ENCODE peak calls at places on chromosomes 5 and 9, in ten cellular contexts. J is endothelial cell; B is hippocampal formation; W is osteocyte; Z is HTR-8/SVneo; M is AG10803; P is activated naive CD8-positive, alpha-beta T cell treated with anti-CD3 and anti-CD28 coated beads, Interleukin-2, amount 50 U/mL, for 24 hours; L is left ventricle myocardium inferior; F is naive thymus-derived CD8-positive, alpha-beta T cell; X is glutamatergic neuron. I is an unnamed sample.

GRCh38 chr5:134911285-134912215 is 6.6 kb downstream of the PCBD2 start:
- DNase-seq in F (no peak), W (no peak), X (no peak), Z (no peak), P (no peak), M (peak; percentile 27), L (no peak), J (no peak), B (no peak), I (no peak)

GRCh38 chr5:83414601-83415000 is 56.9 kb upstream of the VCAN start:
- DNase-seq in F (no peak), J (no peak), P (no peak), X (no peak), Z (no peak), M (peak; percentile 29), W (no peak), L (no peak), B (no peak), I (peak; percentile 16)

GRCh38 chr5:77322406-77322805 is 111.9 kb downstream of the PDE8B start:
- DNase-seq in B (no peak), L (no peak), F (no peak), W (no peak), P (no peak), X (no peak), Z (no peak), J (no peak), M (no peak), I (no peak)

GRCh38 chr9:88980732-88981336 is 10.4 kb upstream of the S1PR3 start:
- DNase-seq in W (no peak), M (peak; percentile 98), F (no peak), Z (no peak), J (no peak), L (no peak), P (no peak), B (no peak), X (no peak), I (peak; percentile 46)

GRCh38 chr9:137311171-137311970 is 9.3 kb upstream of the NRARP start:
- DNase-seq in Z (no peak), X (peak; percentile 18), W (no peak), F (no peak), P (no peak), B (no peak), L (peak; percentile 13), M (no peak), J (no peak), I (no peak)

GRCh38 chr9:110543631-110544051 is 35.9 kb downstream of the SVEP1 start:
- DNase-seq in Z (no peak), B (no peak), F (no peak), J (no peak), P (no peak), M (no peak), W (no peak), X (no peak), L (no peak), I (peak; percentile 31)

GRCh38 chr9:7137040-7137439 is 379.3 kb downstream of the KDM4C start:
- DNase-seq in F (no peak), Z (no peak), X (no peak), P (no peak), L (no peak), B (no peak), M (no peak), J (no peak), W (no peak), I (no peak)

GRCh38 chr5:29853711-29854110 is 1339.8 kb upstream of the CDH6 start:
- DNase-seq in J (no peak), X (no peak), Z (no peak), F (no peak), B (no peak), W (no peak), P (no peak), M (no peak), L (no peak), I (no peak)

GRCh38 chr5:156474251-156474650 is 147.3 kb downstream of the SGCD start:
- DNase-seq in J (no peak), F (no peak), B (peak; percentile 59), W (no peak), X (peak; percentile 55), P (no peak), M (peak; percentile 68), Z (no peak), L (peak; percentile 71), I (peak; percentile 40)

GRCh38 chr9:12014488-12014887 is 678.7 kb upstream of the TYRP1 start:
- DNase-seq in W (no peak), J (no peak), M (no peak), F (no peak), B (no peak), Z (no peak), L (no peak), P (no peak), X (no peak), I (no peak)

GRCh38 chr5:89816038-89816437 is 593.5 kb downstream of the CETN3 start:
- DNase-seq in J (no peak), L (no peak), X (no peak), W (no peak), F (no peak), P (no peak), M (peak; percentile 21), B (no peak), Z (no peak), I (no peak)

GRCh38 chr9:121053544-121053943 is 3.5 kb upstream of the C5 start:
- DNase-seq in J (no peak), F (no peak), M (no peak), W (no peak), B (no peak), P (no peak), Z (no peak), L (no peak), X (no peak), I (no peak)

GRCh38 chr9:76658510-76659231 is 105.6 kb upstream of the PCA3 start:
- DNase-seq in L (no peak), B (no peak), X (no peak), M (peak; percentile 76), J (no peak), W (no peak), F (peak; percentile 12), P (no peak), Z (peak; percentile 59), I (peak; percentile 62)

GRCh38 chr9:116149844-116150243 is 3.7 kb upstream of the PAPPA start:
- DNase-seq in L (no peak), J (peak; percentile 60), P (no peak), Z (no peak), X (peak; percentile 67), M (no peak), B (no peak), W (no peak), F (no peak), I (no peak)

GRCh38 chr9:15262581-15262980 is 44.4 kb downstream of the TTC39B start:
- DNase-seq in Z (no peak), L (no peak), W (no peak), F (no peak), X (no peak), M (no peak), P (no peak), J (no peak), B (no peak), I (no peak)

GRCh38 chr5:59485629-59486439 is 407.7 kb downstream of the PDE4D start:
- DNase-seq in J (no peak), L (no peak), M (no peak), W (no peak), B (no peak), P (no peak), X (no peak), F (no peak), Z (peak; percentile 33), I (peak; percentile 22)

GRCh38 chr5:38382898-38383297 is 124.5 kb downstream of the EGFLAM start:
- DNase-seq in J (peak; percentile 74), Z (peak; percentile 91), M (peak; percentile 64), F (peak; percentile 36), L (peak; percentile 37), X (peak; percentile 72), B (peak; percentile 38), P (peak; percentile 52), W (peak; percentile 86), I (peak; percentile 75)

GRCh38 chr5:136062563-136063274 is 33.9 kb downstream of the TGFBI start:
- DNase-seq in F (no peak), W (no peak), B (no peak), M (peak; percentile 52), Z (no peak), L (no peak), X (no peak), P (no peak), J (peak; percentile 36), I (peak; percentile 69)

GRCh38 chr9:136047775-136048559 is 47.1 kb downstream of the NACC2 start:
- DNase-seq in P (no peak), W (peak; percentile 82), B (no peak), X (no peak), Z (no peak), M (no peak), F (no peak), J (no peak), L (no peak), I (no peak)

GRCh38 chr9:96015876-96016686 is 140.6 kb downstream of the ERCC6L2 start:
- DNase-seq in W (no peak), P (peak; percentile 45), L (no peak), B (no peak), Z (no peak), F (peak; percentile 76), J (no peak), M (no peak), X (no peak), I (no peak)

GRCh38 chr5:124735169-124735858 is 11.1 kb downstream of the ZNF608 start:
- DNase-seq in F (no peak), W (no peak), X (peak; percentile 89), B (peak; percentile 34), P (no peak), Z (no peak), M (peak; percentile 80), J (peak; percentile 68), L (no peak), I (peak; percentile 30)

GRCh38 chr9:36328798-36329411 is 70.7 kb upstream of the GNE start:
- DNase-seq in B (peak; percentile 8), F (peak; percentile 65), M (peak; percentile 74), J (peak; percentile 60), W (no peak), L (no peak), X (no peak), Z (peak; percentile 72), P (peak; percentile 36), I (peak; percentile 57)

GRCh38 chr5:177129206-177129605 is 4.4 kb upstream of the NSD1 start:
- DNase-seq in P (no peak), B (no peak), Z (no peak), L (no peak), J (no peak), X (no peak), W (no peak), M (no peak), F (peak; percentile 9), I (no peak)

GRCh38 chr9:72315510-72316287 is 49.3 kb downstream of the ZFAND5 start:
- DNase-seq in Z (no peak), B (peak; percentile 20), F (no peak), X (no peak), L (no peak), M (peak; percentile 94), J (no peak), W (no peak), P (no peak), I (peak; percentile 91)

GRCh38 chr9:88872171-88872946 is 118.9 kb upstream of the S1PR3 start:
- DNase-seq in M (peak; percentile 15), X (no peak), L (no peak), F (no peak), J (no peak), B (no peak), Z (no peak), W (no peak), P (no peak), I (no peak)

GRCh38 chr5:15499528-15500325 is at the start of gene FBXL7:
- DNase-seq in J (peak; percentile 84), B (peak; percentile 80), M (peak; percentile 77), X (peak; percentile 92), F (no peak), Z (peak; percentile 87), P (no peak), L (peak; percentile 85), W (peak; percentile 93), I (peak; percentile 80)

GRCh38 chr9:4585135-4585534 is 77.0 kb upstream of the PLPP6 start:
- DNase-seq in P (no peak), J (no peak), Z (no peak), F (no peak), M (no peak), B (no peak), X (no peak), L (no peak), W (no peak), I (no peak)

GRCh38 chr5:92371889-92372235 is 988.7 kb upstream of the ARRDC3 start:
- DNase-seq in F (no peak), Z (no peak), B (no peak), J (no peak), W (no peak), L (no peak), P (no peak), X (no peak), M (no peak), I (peak; percentile 11)

I was measured in fibroblast of lung.